ENCODE peak calls at places on chromosome 1, in four cellular contexts. M is SK-N-SH, G is lung, J is fibroblast of lung. L is an unnamed sample. For H3K9me3 and H3K4me1, the result is how much of the 10 kb centered on the place peaks cover.

GRCh38 chr1:230283678-230284077 is 142.5 kb downstream of the PGBD5 start:
- DNase-seq in M (no peak), G (no peak), J (no peak), L (no peak)

GRCh38 chr1:168518201-168518689 is 25.6 kb downstream of the XCL2 start:
- DNase-seq in M (no peak), G (no peak), J (no peak), L (no peak)

GRCh38 chr1:205274041-205274691 is 46.4 kb downstream of the TMCC2 start:
- DNase-seq in M (no peak), G (no peak), J (no peak), L (no peak)

GRCh38 chr1:56249244-56249643 is 330.1 kb downstream of the PLPP3 start:
- DNase-seq in M (no peak), G (no peak), J (no peak), L (no peak)

GRCh38 chr1:245079021-245079609 is 75.7 kb upstream of the KIF26B start:
- DNase-seq in M (peak), G (no peak), J (peak), L (no peak)

GRCh38 chr1:245475116-245475515 is 320.3 kb downstream of the KIF26B start:
- DNase-seq in M (no peak), G (no peak), J (peak), L (no peak)

GRCh38 chr1:41599912-41600311 is 115.4 kb upstream of the EDN2 start:
- DNase-seq in M (no peak), G (no peak), J (peak), L (no peak)

GRCh38 chr1:214416417-214417212 is 134.8 kb downstream of the PTPN14 start:
- DNase-seq in M (no peak), G (no peak), J (peak), L (no peak)

GRCh38 chr1:236009857-236010256 is 55.0 kb downstream of the NID1 start:
- DNase-seq in M (no peak), G (no peak), J (peak), L (no peak)

GRCh38 chr1:222385262-222385661 is 162.6 kb downstream of the HHIPL2 start:
- DNase-seq in M (no peak), G (no peak), J (no peak), L (no peak)

GRCh38 chr1:114764689-114765088 is 6.9 kb upstream of the CSDE1 start:
- DNase-seq in M (peak), G (no peak), J (no peak), L (no peak)

GRCh38 chr1:224623743-224624333 is 7.7 kb downstream of the CNIH3 start:
- DNase-seq in M (no peak), G (no peak), J (peak), L (peak)

GRCh38 chr1:8841395-8841794 is 24.0 kb upstream of the RERE start:
- DNase-seq in M (no peak), G (no peak), J (no peak), L (no peak)

GRCh38 chr1:205963352-205963751 is 20.1 kb upstream of the SLC26A9 start:
- DNase-seq in M (no peak), G (no peak), J (peak), L (no peak)

GRCh38 chr1:64917328-64917861 is 49.0 kb downstream of the JAK1 start:
- DNase-seq in M (no peak), G (peak), J (peak), L (no peak)

GRCh38 chr1:15282038-15282437 is 35.0 kb downstream of the FHAD1 start:
- DNase-seq in M (no peak), G (no peak), J (no peak), L (no peak)

GRCh38 chr1:226671268-226671667 is 67.8 kb downstream of the ITPKB start:
- DNase-seq in M (no peak), G (no peak), J (no peak), L (no peak)

GRCh38 chr1:186008920-186009737 is 274.9 kb downstream of the HMCN1 start:
- DNase-seq in M (no peak), G (no peak), J (peak), L (no peak)

GRCh38 chr1:214317734-214318133 is 36.8 kb downstream of the SMYD2 start:
- DNase-seq in M (no peak), G (no peak), J (no peak), L (no peak)

GRCh38 chr1:165915480-165916395 is 88.3 kb downstream of the UCK2 start:
- DNase-seq in M (no peak), G (no peak), J (no peak), L (no peak)
- H3K9me3 ChIP-seq in M (under half), G (under half), J (under half), L (under half)

GRCh38 chr1:203323587-203323986 is 18.3 kb downstream of the BTG2 start:
- DNase-seq in M (no peak), G (no peak), J (no peak), L (no peak)

GRCh38 chr1:203325418-203326091 is 20.2 kb downstream of the BTG2 start:
- DNase-seq in M (no peak), G (no peak), J (no peak), L (no peak)

GRCh38 chr1:203322480-203323179 is 17.3 kb downstream of the BTG2 start:
- DNase-seq in M (no peak), G (no peak), J (no peak), L (no peak)

GRCh38 chr1:203325004-203325417 is 19.7 kb downstream of the BTG2 start:
- DNase-seq in M (no peak), G (no peak), J (no peak), L (peak)

GRCh38 chr1:203324103-203325003 is 19.0 kb downstream of the BTG2 start:
- DNase-seq in M (no peak), G (peak), J (no peak), L (no peak)
- H3K4me1 ChIP-seq in M (under half), G (under half), J (under half), L (half or more)

GRCh38 chr1:83515566-83516169 is 483.3 kb downstream of the TTLL7 start:
- DNase-seq in M (no peak), G (no peak), J (no peak), L (no peak)

GRCh38 chr1:83520797-83521196 is 478.1 kb downstream of the TTLL7 start:
- DNase-seq in M (no peak), G (no peak), J (no peak), L (no peak)

GRCh38 chr1:83511327-83511726 is 487.6 kb downstream of the TTLL7 start:
- DNase-seq in M (no peak), G (no peak), J (peak), L (no peak)

GRCh38 chr1:83512371-83513004 is 486.4 kb downstream of the TTLL7 start:
- DNase-seq in M (no peak), G (no peak), J (no peak), L (no peak)

GRCh38 chr1:83516369-83516768 is 482.6 kb downstream of the TTLL7 start:
- DNase-seq in M (peak), G (no peak), J (peak), L (no peak)
- H3K9me3 ChIP-seq in M (under half), G (under half), J (under half), L (under half)

GRCh38 chr1:25549273-25550154 is 6.1 kb downstream of the LDLRAP1 start:
- DNase-seq in M (no peak), G (peak), J (no peak), L (peak)

GRCh38 chr1:25550683-25551310 is 7.4 kb downstream of the LDLRAP1 start:
- DNase-seq in M (no peak), G (no peak), J (peak), L (no peak)

GRCh38 chr1:25553749-25554425 is 10.5 kb downstream of the LDLRAP1 start:
- DNase-seq in M (no peak), G (no peak), J (no peak), L (no peak)

GRCh38 chr1:25548601-25549000 is 5.2 kb downstream of the LDLRAP1 start:
- DNase-seq in M (no peak), G (no peak), J (no peak), L (no peak)

DNA sequence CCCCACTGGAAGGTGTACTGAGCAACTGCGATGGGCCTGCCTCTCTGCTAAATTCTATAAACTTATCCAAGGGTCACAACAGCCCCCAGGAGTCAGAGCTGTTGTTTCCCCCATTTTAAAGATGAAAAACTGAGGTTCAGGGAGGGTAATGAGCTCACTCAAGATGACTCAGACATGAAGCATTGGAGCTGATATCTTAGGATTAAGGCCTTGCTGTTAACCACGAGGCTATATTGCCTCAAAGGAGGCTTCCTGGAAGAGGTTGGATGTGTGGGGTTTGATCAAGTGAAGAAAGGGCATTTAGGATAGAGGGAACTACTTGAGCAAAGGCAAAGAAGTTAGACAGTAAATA is 6.7 kb downstream of the LDLRAP1 start:
- DNase-seq in M (no peak), G (no peak), J (no peak), L (no peak)
- H3K4me1 ChIP-seq in M (under half), G (under half), J (under half), L (half or more)